ENCODE peak calls at places on chromosomes 5 and 9, in eight cellular contexts. L is uterus, Z is lower lobe of right lung, D is colonic mucosa, R is GM13977, B is heart left ventricle, P is body of pancreas, X is activated B cell treated with CpG ODN at 0.5 μM for 24 hours. N is an unnamed sample.

GRCh38 chr5:107402881-107403280 is 267.9 kb downstream of the EFNA5 start:
- DNase-seq in L (no peak), Z (no peak), D (no peak), R (no peak), B (no peak), P (no peak), X (no peak), N (no peak)

GRCh38 chr5:144087576-144087975 is 82.9 kb downstream of the YIPF5 start:
- DNase-seq in L (no peak), Z (no peak), D (no peak), R (no peak), B (no peak), P (no peak), X (no peak), N (no peak)

GRCh38 chr9:125626187-125626586 is 80.8 kb downstream of the MAPKAP1 start:
- DNase-seq in L (no peak), Z (no peak), D (no peak), R (no peak), B (no peak), P (no peak), X (no peak), N (no peak)

GRCh38 chr9:104276709-104277245 is 182.7 kb downstream of the SMC2 start:
- DNase-seq in L (no peak), Z (no peak), D (no peak), R (no peak), B (no peak), P (no peak), X (no peak), N (no peak)

GRCh38 chr9:137162505-137163100 is 7.2 kb downstream of the LRRC26 start:
- DNase-seq in L (no peak), Z (no peak), D (peak; percentile 63), R (no peak), B (no peak), P (peak; percentile 60), X (no peak), N (no peak)

GRCh38 chr5:42923710-42924109 is 112.0 kb upstream of the SELENOP start:
- DNase-seq in L (no peak), Z (no peak), D (no peak), R (no peak), B (no peak), P (no peak), X (no peak), N (no peak)

GRCh38 chr9:131999692-132000551 is 79.7 kb downstream of the MED27 start:
- DNase-seq in L (no peak), Z (no peak), D (no peak), R (no peak), B (no peak), P (no peak), X (no peak), N (no peak)

GRCh38 chr5:27821681-27822080 is 783.3 kb upstream of the CDH9 start:
- DNase-seq in L (no peak), Z (no peak), D (no peak), R (no peak), B (no peak), P (no peak), X (no peak), N (no peak)

GRCh38 chr5:120228262-120229031 is 235.7 kb upstream of the PRR16 start:
- DNase-seq in L (no peak), Z (no peak), D (no peak), R (no peak), B (no peak), P (no peak), X (no peak), N (peak; percentile 4)

GRCh38 chr9:5265939-5266338 is 34.7 kb downstream of the INSL4 start:
- DNase-seq in L (no peak), Z (no peak), D (no peak), R (no peak), B (no peak), P (no peak), X (no peak), N (no peak)

GRCh38 chr9:12955510-12956163 is 180.8 kb downstream of the LURAP1L start:
- DNase-seq in L (no peak), Z (no peak), D (no peak), R (no peak), B (no peak), P (no peak), X (no peak), N (peak; percentile 30)

GRCh38 chr5:35136386-35136785 is 88.6 kb upstream of the AGXT2 start:
- DNase-seq in L (no peak), Z (no peak), D (no peak), R (peak; percentile 6), B (no peak), P (no peak), X (no peak), N (peak; percentile 90)

GRCh38 chr5:126198509-126198908 is 224.7 kb upstream of the GRAMD2B start:
- DNase-seq in L (no peak), Z (no peak), D (no peak), R (no peak), B (no peak), P (no peak), X (no peak), N (no peak)

GRCh38 chr9:30348904-30349303 is 2035.5 kb upstream of the ACO1 start:
- DNase-seq in L (no peak), Z (no peak), D (no peak), R (no peak), B (no peak), P (no peak), X (no peak), N (no peak)

GRCh38 chr5:107284822-107285510 is 385.8 kb downstream of the EFNA5 start:
- DNase-seq in L (no peak), Z (no peak), D (no peak), R (no peak), B (no peak), P (peak; percentile 4), X (no peak), N (no peak)

GRCh38 chr9:113219972-113220371 is 1.1 kb downstream of the FKBP15 start:
- DNase-seq in L (no peak), Z (no peak), D (no peak), R (peak; percentile 60), B (no peak), P (no peak), X (no peak), N (peak; percentile 63)

GRCh38 chr9:16434522-16434921 is 435.9 kb downstream of the BNC2 start:
- DNase-seq in L (no peak), Z (no peak), D (no peak), R (no peak), B (no peak), P (no peak), X (no peak), N (no peak)

GRCh38 chr5:139885857-139886208 is 90.2 kb downstream of the PSD2 start:
- DNase-seq in L (no peak), Z (no peak), D (no peak), R (no peak), B (no peak), P (no peak), X (no peak), N (no peak)

GRCh38 chr5:10331341-10331796 is 22.1 kb upstream of the MARCHF6 start:
- DNase-seq in L (peak; percentile 80), Z (peak; percentile 66), D (peak; percentile 67), R (no peak), B (peak; percentile 91), P (peak; percentile 92), X (no peak), N (no peak)

GRCh38 chr9:38017149-38017884 is 51.7 kb downstream of the SHB start:
- DNase-seq in L (no peak), Z (peak; percentile 81), D (no peak), R (no peak), B (peak; percentile 84), P (peak; percentile 79), X (no peak), N (no peak)
- TF ChIP-seq CTCF in L (peak; percentile 27), Z (peak; percentile 59), D (no peak), R (no peak), B (peak; percentile 52), P (peak; percentile 34), X (no peak), N (no peak)

DNA sequence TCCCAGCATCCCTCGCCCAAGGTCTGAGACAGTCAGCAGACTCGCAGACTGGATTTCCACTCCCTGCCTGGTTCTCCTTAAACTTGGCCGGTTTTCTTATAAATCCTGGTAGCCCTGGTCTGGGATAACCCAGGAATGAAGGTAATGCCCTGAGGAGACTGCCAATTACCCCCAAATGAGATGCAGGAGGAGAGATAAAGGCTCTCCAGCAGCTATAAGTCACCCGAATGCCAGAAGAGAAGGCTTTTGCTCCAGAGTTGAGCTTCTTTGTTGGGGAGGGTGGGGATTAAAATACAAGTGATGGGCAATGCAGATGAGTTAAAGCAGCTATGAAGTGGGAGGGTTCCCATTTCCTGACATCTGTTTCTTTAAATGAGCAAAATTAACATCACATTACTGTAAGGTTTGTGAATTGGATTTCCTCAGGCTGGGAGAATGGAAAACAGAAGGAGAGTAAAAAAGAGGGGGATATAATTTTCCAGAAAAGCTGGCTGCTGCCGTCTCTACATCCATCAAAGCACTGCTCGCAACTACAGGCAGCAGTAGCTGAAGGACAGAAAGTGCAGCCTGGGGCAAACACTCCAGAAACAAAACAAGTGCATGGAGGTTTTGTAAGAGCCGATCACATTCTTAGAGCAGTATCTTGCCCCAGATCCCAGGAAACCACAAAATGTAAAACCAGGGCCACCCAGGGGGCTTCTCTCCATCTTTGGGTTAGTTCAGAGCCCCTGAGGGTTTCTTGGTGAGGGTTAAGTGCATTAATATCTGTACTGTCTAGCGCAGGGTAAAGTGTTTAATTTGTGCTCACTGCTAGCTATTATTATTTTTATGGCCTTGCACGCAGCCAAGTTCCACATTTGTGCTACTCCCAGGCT is 177.6 kb upstream of the PANK3 start:
- DNase-seq in L (no peak), Z (no peak), D (no peak), R (no peak), B (no peak), P (no peak), X (no peak), N (no peak)
- TF ChIP-seq CTCF in L (no peak), Z (no peak), D (no peak), R (no peak), B (no peak), P (no peak), X (no peak), N (no peak)

GRCh38 chr5:95241635-95242034 is 43.3 kb downstream of the MCTP1 start:
- DNase-seq in L (no peak), Z (no peak), D (no peak), R (peak; percentile 39), B (no peak), P (no peak), X (no peak), N (peak; percentile 21)

GRCh38 chr5:95237324-95237723 is 47.6 kb downstream of the MCTP1 start:
- DNase-seq in L (no peak), Z (no peak), D (no peak), R (no peak), B (no peak), P (no peak), X (no peak), N (peak; percentile 21)

GRCh38 chr5:95235439-95235982 is 49.4 kb downstream of the MCTP1 start:
- DNase-seq in L (no peak), Z (no peak), D (no peak), R (no peak), B (no peak), P (no peak), X (no peak), N (no peak)

GRCh38 chr5:95241155-95241554 is 43.7 kb downstream of the MCTP1 start:
- DNase-seq in L (no peak), Z (no peak), D (no peak), R (no peak), B (no peak), P (no peak), X (no peak), N (no peak)

GRCh38 chr5:95238560-95239325 is 46.2 kb downstream of the MCTP1 start:
- DNase-seq in L (no peak), Z (no peak), D (no peak), R (peak; percentile 10), B (no peak), P (no peak), X (no peak), N (peak; percentile 51)
- TF ChIP-seq CTCF in L (no peak), Z (peak; percentile 38), D (no peak), R (peak; percentile 41), B (peak; percentile 49), P (no peak), X (no peak), N (peak; percentile 26)

GRCh38 chr5:151459680-151460079 is 12.3 kb downstream of the SLC36A1 start:
- DNase-seq in L (no peak), Z (no peak), D (no peak), R (no peak), B (no peak), P (no peak), X (no peak), N (no peak)
- TF ChIP-seq CTCF in L (no peak), Z (no peak), D (no peak), R (no peak), B (no peak), P (no peak), X (no peak), N (no peak)

N was measured in NB4.